ENCODE peak calls at places on chromosomes 3 and 15, in ten cellular contexts. N is adrenal gland, U is transverse colon, K is HCT116, H is A549, G is esophagus squamous epithelium, R is spleen, C is ovary, F is stomach, A is body of pancreas. X is an unnamed sample.
A peak's percentile ranks its signal among the peaks of the same experiment; 100 is the strongest.

GRCh38 chr15:98342911-98343310 is 305.4 kb upstream of the IGF1R start:
- DNase-seq in F (no peak), A (no peak), H (no peak), K (no peak), U (no peak), G (no peak), N (no peak), C (no peak), R (no peak), X (no peak)

GRCh38 chr15:31822463-31822862 is 207.9 kb upstream of the CHRNA7 start:
- DNase-seq in N (no peak), G (no peak), H (no peak), K (no peak), R (no peak), U (no peak), F (no peak), C (no peak), A (no peak), X (no peak)

GRCh38 chr3:178260887-178261286 is 275.3 kb upstream of the KCNMB2 start:
- DNase-seq in G (no peak), N (peak; percentile 30), A (peak; percentile 9), U (no peak), H (no peak), F (no peak), K (no peak), C (peak; percentile 44), R (no peak), X (peak; percentile 46)

GRCh38 chr3:158738653-158739052 is 6.4 kb upstream of the RARRES1 start:
- DNase-seq in F (no peak), R (no peak), C (no peak), G (no peak), U (no peak), A (no peak), N (no peak), H (no peak), K (no peak), X (no peak)

GRCh38 chr3:11662392-11662990 is 18.8 kb upstream of the VGLL4 start:
- DNase-seq in K (peak; percentile 42), U (no peak), C (no peak), G (no peak), F (no peak), N (no peak), H (peak; percentile 24), R (no peak), A (no peak), X (no peak)

GRCh38 chr3:182268711-182269110 is 524.6 kb upstream of the ATP11B start:
- DNase-seq in F (no peak), K (no peak), G (no peak), R (no peak), C (no peak), N (no peak), U (no peak), A (no peak), H (no peak), X (no peak)

GRCh38 chr3:106130384-106131084 is 261.7 kb upstream of the CBLB start:
- DNase-seq in A (no peak), K (no peak), C (no peak), H (no peak), U (no peak), G (no peak), N (peak; percentile 24), F (no peak), R (no peak), X (no peak)

GRCh38 chr3:105518806-105519418 is 152.2 kb downstream of the ALCAM start:
- DNase-seq in C (no peak), N (no peak), F (no peak), R (no peak), A (no peak), G (no peak), U (no peak), K (peak; percentile 54), H (peak; percentile 19), X (no peak)

GRCh38 chr3:133408961-133409360 is 9.1 kb downstream of the BFSP2 start:
- DNase-seq in R (no peak), U (no peak), G (no peak), H (no peak), A (no peak), C (no peak), F (no peak), K (no peak), N (no peak), X (no peak)

GRCh38 chr3:113844622-113845222 is 6.1 kb downstream of the GRAMD1C start:
- DNase-seq in N (no peak), K (no peak), A (no peak), C (no peak), H (peak; percentile 44), F (no peak), U (no peak), G (no peak), R (no peak), X (no peak)

GRCh38 chr3:52326976-52327375 is 10.9 kb downstream of the DNAH1 start:
- DNase-seq in F (no peak), N (no peak), C (no peak), R (no peak), U (no peak), G (no peak), A (no peak), H (no peak), K (no peak), X (no peak)

GRCh38 chr3:18363367-18363766 is 61.8 kb downstream of the SATB1 start:
- DNase-seq in N (no peak), G (no peak), F (no peak), H (no peak), A (no peak), C (no peak), K (no peak), R (no peak), U (no peak), X (no peak)

GRCh38 chr3:72702390-72702789 is 145.9 kb downstream of the SHQ1 start:
- DNase-seq in G (no peak), F (no peak), R (no peak), C (no peak), U (no peak), H (no peak), N (no peak), K (no peak), A (no peak), X (no peak)

GRCh38 chr15:100291106-100291505 is 50.7 kb downstream of the ADAMTS17 start:
- DNase-seq in H (no peak), R (no peak), U (no peak), F (no peak), N (no peak), G (no peak), K (no peak), C (no peak), A (no peak), X (no peak)

DNA sequence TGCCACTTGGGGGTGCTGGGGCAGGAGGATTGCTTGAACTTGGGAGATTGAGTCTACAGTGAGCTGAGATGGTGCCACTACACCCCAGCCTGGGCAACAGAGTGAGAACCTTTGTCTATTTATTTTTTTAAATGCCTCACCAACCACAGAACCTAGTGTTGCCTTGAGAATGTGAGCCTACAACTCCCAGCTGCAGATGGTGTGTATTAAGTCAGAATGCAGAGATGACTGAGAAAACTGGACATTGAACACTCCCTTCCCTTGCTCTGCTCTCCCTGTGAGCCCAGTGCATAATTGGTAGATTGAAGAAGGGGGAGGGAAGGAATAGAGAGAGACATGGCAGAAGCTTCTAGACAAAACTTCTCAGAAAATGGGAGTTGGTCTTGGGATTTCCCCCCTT is 53.5 kb downstream of the CCDC33 start:
- DNase-seq in H (no peak), G (no peak), R (no peak), N (no peak), U (no peak), F (no peak), K (no peak), A (no peak), C (no peak), X (no peak)
- H3K4me1 ChIP-seq in H (no peaks in the 10 kb centered on the region), G (no peaks in the 10 kb centered on the region), R (peaks cover 4% of the 10 kb centered on the region), N (no peaks in the 10 kb centered on the region), U (no peaks in the 10 kb centered on the region), F (no peaks in the 10 kb centered on the region), K (peaks cover 3% of the 10 kb centered on the region), A (no peaks in the 10 kb centered on the region), C (no peaks in the 10 kb centered on the region), X (no peaks in the 10 kb centered on the region)

DNA sequence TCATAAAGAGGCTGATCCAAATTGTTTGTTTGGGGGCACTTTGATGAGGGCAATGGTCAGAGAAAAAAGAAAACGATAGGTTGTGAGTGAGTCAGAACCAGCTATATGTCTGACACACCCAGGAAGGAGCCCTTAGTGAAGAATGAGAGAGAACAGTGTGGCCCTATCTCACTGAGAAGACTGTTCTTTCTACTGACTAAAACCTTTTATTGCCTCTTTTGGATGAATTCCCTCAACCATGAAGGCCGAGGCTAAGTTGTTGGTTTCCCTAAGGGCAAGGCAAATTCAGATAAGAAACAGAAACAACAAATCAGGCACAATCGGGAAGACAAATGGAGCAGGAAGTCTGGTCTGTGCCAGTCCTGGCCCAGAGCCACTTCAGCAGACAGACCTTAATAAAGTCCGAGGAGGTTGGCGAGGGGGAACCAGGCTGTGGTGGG is 82.8 kb downstream of the TGFBR2 start:
- DNase-seq in N (peak; percentile 68), R (no peak), U (peak; percentile 51), F (peak; percentile 64), G (no peak), H (peak; percentile 37), C (no peak), A (peak; percentile 67), K (peak; percentile 79), X (no peak)
- TF ChIP-seq POLR2A in N (peak; percentile 22), R (no peak), U (no peak), F (no peak), G (no peak), H (no peak), C (no peak), A (no peak), K (no peak), X (no peak)

GRCh38 chr3:149958171-149958796 is 12.4 kb downstream of the PFN2 start:
- DNase-seq in R (no peak), U (no peak), A (no peak), F (no peak), G (no peak), K (no peak), N (no peak), H (no peak), C (no peak), X (no peak)

GRCh38 chr3:149963485-149963884 is 7.2 kb downstream of the PFN2 start:
- DNase-seq in R (no peak), N (no peak), G (no peak), K (no peak), F (no peak), C (no peak), H (no peak), A (no peak), U (no peak), X (no peak)

GRCh38 chr3:149957352-149958140 is 13.1 kb downstream of the PFN2 start:
- DNase-seq in C (no peak), H (no peak), N (no peak), F (no peak), K (no peak), G (no peak), U (no peak), A (no peak), R (no peak), X (no peak)

GRCh38 chr3:149955449-149955848 is 15.2 kb downstream of the PFN2 start:
- DNase-seq in A (no peak), K (no peak), G (no peak), N (no peak), C (no peak), H (no peak), U (no peak), F (no peak), R (no peak), X (no peak)

GRCh38 chr3:149959443-149959842 is 11.3 kb downstream of the PFN2 start:
- DNase-seq in H (no peak), U (no peak), K (no peak), G (no peak), N (no peak), F (no peak), R (no peak), C (no peak), A (no peak), X (no peak)
- H3K4me3 ChIP-seq in H (no peak overlapping the region), U (no peak overlapping the region), K (no peak overlapping the region), G (no peak overlapping the region), N (no peak overlapping the region), F (no peak overlapping the region), R (no peak overlapping the region), C (no peak overlapping the region), A (no peak overlapping the region), X (no peak overlapping the region)

GRCh38 chr15:28105224-28105791 is 6.2 kb upstream of the OCA2 start:
- DNase-seq in A (no peak), N (peak; percentile 14), R (no peak), U (no peak), F (no peak), K (no peak), G (no peak), C (peak; percentile 7), H (no peak), X (no peak)
- H3K4me1 ChIP-seq in A (peaks cover 16% of the 10 kb centered on the region), N (peaks cover 13% of the 10 kb centered on the region), R (peaks cover 18% of the 10 kb centered on the region), U (peaks cover 10% of the 10 kb centered on the region), F (peaks cover 16% of the 10 kb centered on the region), K (no peaks in the 10 kb centered on the region), G (peaks cover 11% of the 10 kb centered on the region), C (peaks cover 6% of the 10 kb centered on the region), H (no peaks in the 10 kb centered on the region), X (peaks cover 6% of the 10 kb centered on the region)